ENCODE peak calls at places on chromosomes 1 and 21, in five cellular contexts. A, K, O, F and E are unnamed samples.

GRCh38 chr1:176857632-176858031 is 306.9 kb downstream of the ASTN1 start:
- DNase-seq in K (no peak), O (no peak), A (no peak), F (no peak), E (no peak)

GRCh38 chr1:50977575-50978143 is 7.6 kb downstream of the CDKN2C start:
- DNase-seq in O (peak), K (peak), A (peak), F (peak), E (peak)

GRCh38 chr1:77388655-77389054 is 106.8 kb downstream of the AK5 start:
- DNase-seq in A (no peak), O (no peak), F (no peak), K (no peak), E (no peak)

GRCh38 chr1:196344462-196344861 is 263.8 kb downstream of the KCNT2 start:
- DNase-seq in O (no peak), K (no peak), F (peak), A (no peak), E (no peak)

GRCh38 chr1:160629286-160630210 is 17.3 kb downstream of the SLAMF1 start:
- DNase-seq in F (no peak), A (no peak), K (no peak), O (peak), E (no peak)

GRCh38 chr1:2542262-2542915 is 12.3 kb upstream of the HES5 start:
- DNase-seq in O (no peak), K (no peak), F (peak), A (no peak), E (no peak)

GRCh38 chr21:45074818-45075605 is 632 bp downstream of the ADARB1 start:
- DNase-seq in K (peak), O (no peak), F (peak), A (peak), E (no peak)

GRCh38 chr1:106278706-106279105 is 777.8 kb upstream of the PRMT6 start:
- DNase-seq in O (no peak), A (no peak), F (no peak), K (no peak), E (no peak)

GRCh38 chr1:34188418-34188817 is 11.7 kb downstream of the C1orf94 start:
- DNase-seq in K (no peak), O (no peak), F (peak), A (no peak), E (no peak)

GRCh38 chr1:114062646-114063045 is 83.4 kb downstream of the OLFML3 start:
- DNase-seq in O (no peak), A (no peak), K (no peak), F (no peak), E (no peak)

GRCh38 chr1:61641171-61641570 is 83.8 kb downstream of the TM2D1 start:
- DNase-seq in O (peak), A (no peak), F (no peak), K (no peak), E (no peak)

GRCh38 chr1:109385417-109385816 is 12.3 kb downstream of the SORT1 start:
- DNase-seq in O (peak), F (no peak), K (no peak), A (no peak), E (peak)

GRCh38 chr1:230308039-230308438 is 118.1 kb downstream of the PGBD5 start:
- DNase-seq in F (no peak), A (peak), K (peak), O (peak), E (peak)

GRCh38 chr1:36223373-36223995 is 759 bp upstream of the THRAP3 start:
- DNase-seq in O (peak), A (peak), F (peak), K (no peak), E (no peak)

GRCh38 chr1:11331874-11332546 is 59.0 kb downstream of the UBIAD1 start:
- DNase-seq in O (no peak), K (no peak), F (no peak), A (no peak), E (no peak)

GRCh38 chr1:26156285-26157038 is 2.4 kb upstream of the FAM110D start:
- DNase-seq in F (no peak), A (no peak), O (no peak), K (no peak), E (peak)

GRCh38 chr1:245129811-245130210 is 25.0 kb upstream of the KIF26B start:
- DNase-seq in K (no peak), O (no peak), F (no peak), A (no peak), E (no peak)

GRCh38 chr1:157157481-157158190 is 19.4 kb upstream of the ETV3 start:
- DNase-seq in F (no peak), A (no peak), O (no peak), K (no peak), E (no peak)

GRCh38 chr1:172533511-172534116 is 664 bp downstream of the SUCO start:
- DNase-seq in F (peak), A (peak), O (peak), K (peak), E (no peak)

GRCh38 chr1:41382531-41383090 is 21.4 kb downstream of the FOXO6 start:
- DNase-seq in O (peak), K (peak), F (peak), A (peak), E (peak)

GRCh38 chr1:158117854-158118691 is 62.6 kb upstream of the CD1D start:
- DNase-seq in A (peak), F (peak), O (peak), K (no peak), E (no peak)

GRCh38 chr1:225911207-225912130 is 12.6 kb downstream of the PYCR2 start:
- DNase-seq in K (peak), O (peak), F (peak), A (peak), E (peak)

GRCh38 chr1:59136541-59137335 is 160.2 kb upstream of the FGGY start:
- DNase-seq in F (no peak), O (no peak), K (no peak), A (no peak), E (peak)

GRCh38 chr1:59141267-59141863 is 155.5 kb upstream of the FGGY start:
- DNase-seq in F (no peak), A (no peak), O (no peak), K (peak), E (no peak)

GRCh38 chr1:59138402-59138801 is 158.5 kb upstream of the FGGY start:
- DNase-seq in A (no peak), O (no peak), F (no peak), K (no peak), E (no peak)

GRCh38 chr1:59137968-59138367 is 158.9 kb upstream of the FGGY start:
- DNase-seq in K (no peak), O (no peak), F (no peak), A (no peak), E (no peak)

DNA sequence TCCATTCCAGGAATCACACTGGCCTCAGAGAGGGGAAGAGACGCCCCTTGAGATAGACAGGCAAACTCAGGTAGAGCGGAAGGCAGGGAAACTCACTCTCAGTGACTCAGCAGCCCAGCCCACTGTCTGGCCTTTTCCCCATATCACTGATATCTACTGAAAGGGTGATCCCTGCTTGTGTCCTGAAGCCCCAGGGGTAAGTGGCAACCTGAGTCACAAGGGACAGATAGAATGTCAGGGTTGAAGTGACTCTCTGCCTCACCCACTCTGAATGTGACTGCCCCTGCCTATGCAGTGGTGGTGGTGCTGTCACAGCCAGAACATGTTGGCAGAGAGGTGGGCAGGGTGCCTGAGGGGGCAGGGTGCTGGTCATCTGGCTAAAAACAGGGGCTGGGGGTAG is 157.5 kb upstream of the FGGY start:
- DNase-seq in O (no peak), F (no peak), K (peak), A (peak), E (peak)
- H3K27ac ChIP-seq in O (no peak), F (no peak), K (no peak), A (peak), E (peak)

DNA sequence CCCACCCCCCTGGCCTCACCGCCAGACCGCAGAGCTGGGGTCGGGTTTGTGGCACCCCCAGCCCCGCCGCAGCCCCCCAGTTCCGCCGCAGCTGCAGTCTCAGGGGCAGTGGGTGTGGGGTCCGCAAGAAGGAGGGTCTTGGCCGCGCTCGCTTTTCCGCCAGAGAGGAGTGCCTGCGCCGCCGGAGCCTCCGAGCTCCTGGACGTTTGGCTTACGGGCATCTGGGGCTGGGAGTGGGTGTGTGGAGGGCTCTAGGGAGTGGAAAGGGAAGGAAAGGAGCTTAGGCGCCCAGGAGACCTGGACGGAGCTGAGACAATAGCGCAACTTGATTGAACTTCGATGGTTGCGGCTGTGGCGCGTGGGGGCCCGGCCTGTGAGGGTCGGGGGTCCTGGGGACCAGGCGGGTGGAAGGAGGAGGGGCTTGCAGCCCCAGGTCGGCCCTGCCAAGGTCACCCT is 88.8 kb upstream of the IPO9 start:
- DNase-seq in A (no peak), F (peak), O (no peak), K (no peak), E (no peak)
- H3K27ac ChIP-seq in A (peak), F (peak), O (peak), K (no peak), E (peak)

DNA sequence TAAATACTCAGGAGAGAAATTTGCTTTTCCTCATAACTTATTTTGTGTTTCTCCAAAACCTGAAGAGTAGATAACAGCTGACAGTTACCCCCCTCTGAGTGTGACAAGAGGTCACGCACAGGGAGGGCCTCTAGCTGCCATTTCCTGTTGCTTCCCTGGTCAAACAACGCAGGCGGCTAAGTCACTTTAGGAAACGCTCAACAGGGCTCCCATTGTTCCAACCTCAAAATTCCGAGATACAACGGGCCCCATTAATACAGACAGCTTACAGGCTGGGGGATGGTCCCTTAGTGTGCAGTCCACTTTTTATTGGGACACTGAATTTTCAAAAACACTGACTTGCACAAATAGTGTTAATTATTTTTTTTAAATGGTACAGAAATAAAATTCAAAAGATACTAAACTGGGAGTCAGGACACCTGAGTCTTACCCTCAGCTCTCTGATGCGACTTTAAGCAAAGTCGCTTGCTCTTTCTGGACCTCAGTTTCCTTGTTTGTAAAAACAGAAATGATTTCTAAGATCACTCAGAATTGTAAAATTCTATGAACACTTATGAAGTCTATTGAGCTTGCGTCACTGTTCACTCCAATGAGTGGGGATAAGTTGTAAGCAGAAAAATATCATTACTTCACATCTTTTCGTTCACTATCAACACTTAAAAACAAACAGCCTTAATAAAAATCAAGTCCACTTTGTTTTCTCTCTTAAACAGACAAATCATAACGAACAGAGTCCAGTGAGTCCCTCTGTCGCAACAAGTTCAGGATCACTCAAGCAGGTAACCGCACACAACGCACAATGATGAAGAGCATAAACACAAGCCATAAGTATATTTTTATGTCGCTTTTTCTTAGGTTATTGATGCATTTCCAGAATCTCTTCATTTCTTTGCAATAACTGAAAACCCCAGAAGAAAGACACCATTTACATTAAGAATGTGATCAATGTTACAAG is 13.5 kb downstream of the LZIC start:
- DNase-seq in A (no peak), K (no peak), F (peak), O (no peak), E (no peak)
- H3K27ac ChIP-seq in A (no peak), K (no peak), F (peak), O (no peak), E (no peak)

GRCh38 chr1:154157520-154158306 is 2.8 kb upstream of the NUP210L start:
- DNase-seq in F (peak), O (peak), A (peak), K (no peak), E (no peak)

GRCh38 chr1:154155282-154155681 is 409 bp upstream of the NUP210L start:
- DNase-seq in A (no peak), K (no peak), O (peak), F (no peak), E (no peak)

GRCh38 chr1:154154534-154155181 is at the start of gene NUP210L:
- DNase-seq in F (peak), A (peak), K (peak), O (peak), E (peak)

GRCh38 chr1:154151311-154151710 is 3.6 kb downstream of the NUP210L start:
- DNase-seq in F (no peak), O (no peak), A (no peak), K (no peak), E (no peak)

DNA sequence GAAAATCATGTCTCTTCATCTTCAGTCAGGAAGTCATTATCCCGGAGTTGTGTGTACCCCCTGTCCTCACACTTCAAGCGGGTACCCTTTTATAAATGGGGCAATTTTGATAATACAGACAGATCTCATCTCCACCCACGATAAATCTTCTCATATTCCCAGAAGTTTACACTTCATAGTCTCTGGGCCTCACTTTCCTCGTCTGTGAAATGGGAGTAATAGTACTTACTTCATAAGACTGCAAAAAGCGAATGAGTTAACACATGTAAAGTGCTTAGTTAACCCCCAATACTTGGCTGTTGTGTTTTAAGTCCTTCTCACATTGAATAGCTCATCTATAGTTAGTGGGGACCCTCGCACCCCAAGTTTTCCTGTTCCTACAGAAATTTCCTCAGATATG is 820 bp downstream of the NUP210L start:
- DNase-seq in F (no peak), O (no peak), K (no peak), A (no peak), E (no peak)
- H3K27ac ChIP-seq in F (no peak), O (no peak), K (peak), A (no peak), E (peak)

DNA sequence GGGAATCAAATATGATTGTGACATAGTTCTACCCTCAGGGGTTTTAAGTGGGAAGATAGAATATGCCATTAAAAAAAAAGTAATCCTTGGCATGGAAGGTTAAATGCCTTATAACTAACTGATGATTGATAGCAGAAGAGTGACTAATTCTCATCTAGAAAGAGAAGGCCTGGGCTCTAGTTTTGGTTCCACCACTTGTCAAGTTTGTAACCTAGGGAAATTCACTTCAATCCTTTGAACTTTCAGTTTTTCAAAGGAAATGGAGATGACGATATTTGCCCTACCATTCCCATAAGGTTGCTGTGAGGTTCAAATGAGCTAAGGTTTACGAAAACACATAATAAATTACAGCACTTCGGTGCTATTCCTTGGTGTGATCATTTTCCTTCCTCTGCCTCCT is 88.5 kb downstream of the GPR88 start:
- DNase-seq in O (no peak), K (no peak), A (no peak), F (no peak), E (no peak)
- H3K27ac ChIP-seq in O (no peak), K (peak), A (peak), F (no peak), E (no peak)

GRCh38 chr21:28154121-28154520 is 838.6 kb downstream of the LTN1 start:
- DNase-seq in A (no peak), K (no peak), F (no peak), O (no peak), E (no peak)
- H3K27ac ChIP-seq in A (no peak), K (no peak), F (no peak), O (no peak), E (no peak)